ENCODE peak calls at places on chromosomes 6 and 20, in four cellular contexts. W, J, C and Q are unnamed samples.

GRCh38 chr6:21050930-21051329 is 516.7 kb downstream of the CDKAL1 start:
- DNase-seq in W (no peak), C (no peak), J (no peak), Q (no peak)

GRCh38 chr6:13273202-13273930 is 55.0 kb downstream of the TBC1D7 start:
- DNase-seq in C (no peak), J (no peak), W (no peak), Q (no peak)

GRCh38 chr6:131740161-131740560 is 29.3 kb upstream of the CTAGE9 start:
- DNase-seq in C (peak), W (no peak), J (peak), Q (no peak)

GRCh38 chr20:57126481-57127092 is 139.9 kb downstream of the BMP7 start:
- DNase-seq in J (no peak), C (no peak), W (no peak), Q (no peak)

GRCh38 chr6:127554435-127555006 is 22.5 kb upstream of the C6orf58 start:
- DNase-seq in W (no peak), J (no peak), C (peak), Q (peak)

GRCh38 chr6:79149884-79150283 is 71.8 kb upstream of the PHIP start:
- DNase-seq in W (no peak), J (no peak), C (no peak), Q (no peak)

GRCh38 chr6:143615785-143616184 is 62.0 kb upstream of the PHACTR2 start:
- DNase-seq in J (no peak), C (no peak), W (no peak), Q (no peak)

GRCh38 chr20:40583195-40583594 is 105.8 kb downstream of the MAFB start:
- DNase-seq in J (no peak), C (no peak), W (no peak), Q (no peak)

GRCh38 chr20:4573564-4574355 is 147.9 kb upstream of the PRND start:
- DNase-seq in C (peak), J (peak), W (no peak), Q (no peak)

GRCh38 chr6:112298816-112299281 is 44.5 kb upstream of the LAMA4 start:
- DNase-seq in J (peak), C (peak), W (no peak), Q (no peak)

GRCh38 chr6:170021579-170021978 is 269.3 kb downstream of the DLL1 start:
- DNase-seq in C (no peak), W (no peak), J (no peak), Q (no peak)

GRCh38 chr20:47303736-47304135 is 52.8 kb downstream of the ZMYND8 start:
- DNase-seq in C (no peak), W (no peak), J (no peak), Q (no peak)

GRCh38 chr6:89750338-89750737 is 69.3 kb downstream of the MDN1 start:
- DNase-seq in C (no peak), W (no peak), J (no peak), Q (no peak)

GRCh38 chr6:43427406-43428111 is at the start of gene ABCC10:
- DNase-seq in C (peak), W (peak), J (peak), Q (peak)

GRCh38 chr6:33433560-33434191 is 13.8 kb downstream of the SYNGAP1 start:
- DNase-seq in C (no peak), W (no peak), J (no peak), Q (no peak)

GRCh38 chr20:38663660-38664059 is 60.6 kb upstream of the SLC32A1 start:
- DNase-seq in J (no peak), C (no peak), W (no peak), Q (no peak)

GRCh38 chr6:136761227-136761922 is 30.9 kb downstream of the MAP3K5 start:
- DNase-seq in W (peak), J (no peak), C (peak), Q (no peak)

GRCh38 chr6:139175389-139175788 is 40.5 kb downstream of the HECA start:
- DNase-seq in C (no peak), W (no peak), J (no peak), Q (no peak)

GRCh38 chr6:1630771-1631217 is 21.1 kb downstream of the FOXC1 start:
- DNase-seq in W (no peak), J (no peak), C (no peak), Q (no peak)

GRCh38 chr20:10716855-10717254 is 43.1 kb upstream of the JAG1 start:
- DNase-seq in J (no peak), C (peak), W (no peak), Q (peak)

GRCh38 chr6:131003419-131004386 is 59.3 kb downstream of the EPB41L2 start:
- DNase-seq in C (no peak), W (no peak), J (no peak), Q (no peak)

GRCh38 chr6:128520436-128521301 is at the start of gene PTPRK:
- DNase-seq in C (peak), W (peak), J (no peak), Q (peak)

GRCh38 chr6:51936536-51936935 is 150.9 kb downstream of the PKHD1 start:
- DNase-seq in W (no peak), J (no peak), C (no peak), Q (no peak)

GRCh38 chr6:24547243-24547642 is 52.5 kb downstream of the ALDH5A1 start:
- DNase-seq in W (no peak), C (no peak), J (no peak), Q (no peak)